ENCODE peak calls at places on chromosomes 1 and 21, in eight cellular contexts. U is activated CD8-positive, alpha-beta memory T cell treated with anti-CD3 and anti-CD28 coated beads for 24 hours; D is skeletal muscle cell; Z is AG10803; C is effector CD4-positive, alpha-beta T cell; F is endothelial cell; A is CD4-positive, alpha-beta T cell; N is astrocyte of the spinal cord. E is an unnamed sample.

GRCh38 chr21:36429672-36430546 is 44.7 kb downstream of the CHAF1B start:
- DNase-seq in U (peak; percentile 85), D (peak; percentile 97), Z (peak; percentile 95), C (peak; percentile 32), F (peak; percentile 84), A (peak; percentile 67), N (peak; percentile 99), E (peak; percentile 97)

GRCh38 chr21:44962481-44962966 is 22.7 kb downstream of the SLX9 start:
- DNase-seq in U (no peak), D (peak; percentile 99), Z (peak; percentile 98), C (no peak), F (no peak), A (no peak), N (peak; percentile 98), E (peak; percentile 66)

GRCh38 chr1:218575856-218576255 is 230.7 kb downstream of the TGFB2 start:
- DNase-seq in U (no peak), D (no peak), Z (no peak), C (no peak), F (no peak), A (no peak), N (no peak), E (no peak)

GRCh38 chr1:27388337-27389005 is 4.0 kb upstream of the GPR3 start:
- DNase-seq in U (peak; percentile 89), D (no peak), Z (peak; percentile 29), C (peak; percentile 74), F (peak; percentile 63), A (peak; percentile 76), N (no peak), E (peak; percentile 51)

GRCh38 chr21:41709965-41710822 is 56.7 kb downstream of the RIPK4 start:
- DNase-seq in U (no peak), D (no peak), Z (no peak), C (no peak), F (no peak), A (no peak), N (no peak), E (no peak)

GRCh38 chr1:213783898-213784297 is 203.9 kb upstream of the PROX1 start:
- DNase-seq in U (no peak), D (no peak), Z (no peak), C (no peak), F (no peak), A (no peak), N (no peak), E (no peak)

GRCh38 chr1:165763442-165763841 is 5.2 kb downstream of the TMCO1 start:
- DNase-seq in U (no peak), D (no peak), Z (no peak), C (no peak), F (no peak), A (no peak), N (no peak), E (no peak)

GRCh38 chr1:223133824-223134435 is 9.1 kb downstream of the TLR5 start:
- DNase-seq in U (peak; percentile 91), D (peak; percentile 31), Z (peak; percentile 74), C (peak; percentile 73), F (peak; percentile 93), A (peak; percentile 73), N (peak; percentile 79), E (peak; percentile 90)

GRCh38 chr1:70966018-70966638 is 81.5 kb downstream of the PTGER3 start:
- DNase-seq in U (no peak), D (no peak), Z (peak; percentile 12), C (no peak), F (no peak), A (no peak), N (peak; percentile 1), E (no peak)

GRCh38 chr1:25145775-25146381 is 86.4 kb downstream of the SYF2 start:
- DNase-seq in U (peak; percentile 45), D (no peak), Z (no peak), C (no peak), F (no peak), A (no peak), N (no peak), E (no peak)

GRCh38 chr1:226444901-226445300 is 37.0 kb upstream of the PARP1 start:
- DNase-seq in U (peak; percentile 75), D (no peak), Z (no peak), C (peak; percentile 37), F (no peak), A (peak; percentile 55), N (no peak), E (no peak)

GRCh38 chr1:230375795-230376194 is 50.3 kb downstream of the PGBD5 start:
- DNase-seq in U (no peak), D (no peak), Z (no peak), C (no peak), F (no peak), A (no peak), N (no peak), E (no peak)

GRCh38 chr1:224042557-224043118 is 71.3 kb upstream of the FBXO28 start:
- DNase-seq in U (no peak), D (no peak), Z (no peak), C (no peak), F (no peak), A (no peak), N (no peak), E (no peak)